ENCODE peak calls at places on chromosomes 11 and 22, in nine cellular contexts. One of them, this sample, is unnamed.

GRCh38 chr22:44146088-44146861 is 34.5 kb upstream of the PARVG start:
- DNase-seq in mucosa of descending colon: no peak
- DNase-seq in right lobe of liver: no peak
- DNase-seq in GM06990: no peak
- DNase-seq in HFFc6: no peak
- DNase-seq in IMR-90: no peak
- DNase-seq in fibroblast of lung: no peak
- DNase-seq in fibroblast of mammary gland: peak; percentile 2
- DNase-seq in lower lobe of right lung: no peak
- DNase-seq in this sample: no peak

GRCh38 chr22:37802310-37803194 is 5.2 kb upstream of the GCAT start:
- DNase-seq in IMR-90: peak; percentile 39
- DNase-seq in lower lobe of right lung: peak; percentile 75
- DNase-seq in fibroblast of lung: peak; percentile 64
- DNase-seq in HFFc6: no peak
- DNase-seq in fibroblast of mammary gland: no peak
- DNase-seq in GM06990: no peak
- DNase-seq in mucosa of descending colon: peak; percentile 79
- DNase-seq in right lobe of liver: no peak
- DNase-seq in this sample: peak; percentile 75

GRCh38 chr11:76395296-76395695 is 14.2 kb downstream of the GVQW3 start:
- DNase-seq in right lobe of liver: no peak
- DNase-seq in IMR-90: no peak
- DNase-seq in GM06990: no peak
- DNase-seq in fibroblast of mammary gland: no peak
- DNase-seq in fibroblast of lung: no peak
- DNase-seq in HFFc6: no peak
- DNase-seq in lower lobe of right lung: no peak
- DNase-seq in mucosa of descending colon: no peak
- DNase-seq in this sample: no peak

GRCh38 chr11:110897035-110897434 is 184.8 kb upstream of the ARHGAP20 start:
- DNase-seq in fibroblast of lung: peak; percentile 82
- DNase-seq in mucosa of descending colon: no peak
- DNase-seq in IMR-90: peak; percentile 80
- DNase-seq in HFFc6: peak; percentile 73
- DNase-seq in fibroblast of mammary gland: peak; percentile 92
- DNase-seq in right lobe of liver: no peak
- DNase-seq in GM06990: no peak
- DNase-seq in lower lobe of right lung: no peak
- DNase-seq in this sample: no peak

GRCh38 chr11:108775324-108775723 is 110.5 kb downstream of the DDX10 start:
- DNase-seq in GM06990: no peak
- DNase-seq in fibroblast of lung: no peak
- DNase-seq in fibroblast of mammary gland: no peak
- DNase-seq in HFFc6: no peak
- DNase-seq in right lobe of liver: no peak
- DNase-seq in IMR-90: no peak
- DNase-seq in lower lobe of right lung: no peak
- DNase-seq in mucosa of descending colon: no peak
- DNase-seq in this sample: no peak

GRCh38 chr22:41725510-41726110 is 26.3 kb downstream of the MEI1 start:
- DNase-seq in mucosa of descending colon: no peak
- DNase-seq in IMR-90: peak; percentile 12
- DNase-seq in GM06990: no peak
- DNase-seq in right lobe of liver: no peak
- DNase-seq in HFFc6: peak; percentile 28
- DNase-seq in fibroblast of lung: no peak
- DNase-seq in lower lobe of right lung: no peak
- DNase-seq in fibroblast of mammary gland: no peak
- DNase-seq in this sample: no peak

GRCh38 chr11:12272821-12273617 is 104.4 kb upstream of the PARVA start:
- DNase-seq in lower lobe of right lung: no peak
- DNase-seq in fibroblast of mammary gland: no peak
- DNase-seq in IMR-90: peak; percentile 61
- DNase-seq in mucosa of descending colon: no peak
- DNase-seq in GM06990: no peak
- DNase-seq in fibroblast of lung: no peak
- DNase-seq in HFFc6: peak; percentile 57
- DNase-seq in right lobe of liver: no peak
- DNase-seq in this sample: no peak

GRCh38 chr22:20435436-20436308 is 2.0 kb downstream of the SCARF2 start:
- DNase-seq in IMR-90: no peak
- DNase-seq in lower lobe of right lung: peak; percentile 30
- DNase-seq in GM06990: no peak
- DNase-seq in right lobe of liver: no peak
- DNase-seq in fibroblast of lung: no peak
- DNase-seq in HFFc6: no peak
- DNase-seq in fibroblast of mammary gland: no peak
- DNase-seq in mucosa of descending colon: no peak
- DNase-seq in this sample: peak; percentile 33

GRCh38 chr22:23218867-23219251 is 38.5 kb downstream of the BCR start:
- DNase-seq in mucosa of descending colon: peak; percentile 63
- DNase-seq in right lobe of liver: no peak
- DNase-seq in fibroblast of mammary gland: no peak
- DNase-seq in GM06990: peak; percentile 40
- DNase-seq in HFFc6: no peak
- DNase-seq in IMR-90: peak; percentile 62
- DNase-seq in fibroblast of lung: peak; percentile 77
- DNase-seq in lower lobe of right lung: peak; percentile 87
- DNase-seq in this sample: peak; percentile 49

GRCh38 chr11:120877746-120878365 is 146.0 kb upstream of the TBCEL start:
- DNase-seq in fibroblast of mammary gland: no peak
- DNase-seq in IMR-90: no peak
- DNase-seq in lower lobe of right lung: no peak
- DNase-seq in HFFc6: no peak
- DNase-seq in fibroblast of lung: no peak
- DNase-seq in mucosa of descending colon: no peak
- DNase-seq in GM06990: no peak
- DNase-seq in right lobe of liver: no peak
- DNase-seq in this sample: no peak

GRCh38 chr22:29257751-29258181 is 10.0 kb downstream of the RHBDD3 start:
- DNase-seq in GM06990: no peak
- DNase-seq in IMR-90: no peak
- DNase-seq in fibroblast of mammary gland: no peak
- DNase-seq in right lobe of liver: no peak
- DNase-seq in mucosa of descending colon: no peak
- DNase-seq in HFFc6: no peak
- DNase-seq in lower lobe of right lung: no peak
- DNase-seq in fibroblast of lung: no peak
- DNase-seq in this sample: no peak

GRCh38 chr22:29260031-29260560 is 7.7 kb downstream of the RHBDD3 start:
- DNase-seq in GM06990: no peak
- DNase-seq in IMR-90: no peak
- DNase-seq in mucosa of descending colon: no peak
- DNase-seq in lower lobe of right lung: no peak
- DNase-seq in fibroblast of lung: no peak
- DNase-seq in HFFc6: no peak
- DNase-seq in fibroblast of mammary gland: no peak
- DNase-seq in right lobe of liver: no peak
- DNase-seq in this sample: no peak

GRCh38 chr22:29260601-29261315 is 7.0 kb downstream of the RHBDD3 start:
- DNase-seq in IMR-90: no peak
- DNase-seq in fibroblast of mammary gland: no peak
- DNase-seq in HFFc6: no peak
- DNase-seq in GM06990: no peak
- DNase-seq in fibroblast of lung: no peak
- DNase-seq in mucosa of descending colon: no peak
- DNase-seq in lower lobe of right lung: no peak
- DNase-seq in right lobe of liver: no peak
- DNase-seq in this sample: no peak

GRCh38 chr22:29258407-29259252 is 9.2 kb downstream of the RHBDD3 start:
- DNase-seq in mucosa of descending colon: no peak
- DNase-seq in HFFc6: no peak
- DNase-seq in GM06990: no peak
- DNase-seq in fibroblast of lung: no peak
- DNase-seq in fibroblast of mammary gland: no peak
- DNase-seq in right lobe of liver: no peak
- DNase-seq in IMR-90: no peak
- DNase-seq in lower lobe of right lung: no peak
- DNase-seq in this sample: no peak

GRCh38 chr22:29259253-29259899 is 8.4 kb downstream of the RHBDD3 start:
- DNase-seq in lower lobe of right lung: no peak
- DNase-seq in mucosa of descending colon: no peak
- DNase-seq in GM06990: no peak
- DNase-seq in right lobe of liver: no peak
- DNase-seq in fibroblast of lung: no peak
- DNase-seq in fibroblast of mammary gland: no peak
- DNase-seq in IMR-90: no peak
- DNase-seq in HFFc6: no peak
- DNase-seq in this sample: no peak
- TF ChIP-seq CTCF in lower lobe of right lung: no peak
- TF ChIP-seq CTCF in mucosa of descending colon: no peak
- TF ChIP-seq CTCF in GM06990: no peak
- TF ChIP-seq CTCF in right lobe of liver: no peak
- TF ChIP-seq CTCF in fibroblast of lung: no peak
- TF ChIP-seq CTCF in fibroblast of mammary gland: peak; percentile 3
- TF ChIP-seq CTCF in IMR-90: no peak
- TF ChIP-seq CTCF in HFFc6: peak; percentile 28
- TF ChIP-seq CTCF in this sample: no peak

GRCh38 chr11:101003468-101003867 is 126.1 kb downstream of the PGR start:
- DNase-seq in fibroblast of lung: no peak
- DNase-seq in right lobe of liver: no peak
- DNase-seq in lower lobe of right lung: no peak
- DNase-seq in fibroblast of mammary gland: no peak
- DNase-seq in IMR-90: no peak
- DNase-seq in HFFc6: no peak
- DNase-seq in GM06990: peak; percentile 4
- DNase-seq in mucosa of descending colon: no peak
- DNase-seq in this sample: no peak
- TF ChIP-seq CTCF in fibroblast of lung: no peak
- TF ChIP-seq CTCF in right lobe of liver: no peak
- TF ChIP-seq CTCF in lower lobe of right lung: no peak
- TF ChIP-seq CTCF in fibroblast of mammary gland: peak; percentile 8
- TF ChIP-seq CTCF in IMR-90: no peak
- TF ChIP-seq CTCF in HFFc6: peak; percentile 31
- TF ChIP-seq CTCF in GM06990: peak; percentile 30
- TF ChIP-seq CTCF in mucosa of descending colon: no peak
- TF ChIP-seq CTCF in this sample: no peak

DNA sequence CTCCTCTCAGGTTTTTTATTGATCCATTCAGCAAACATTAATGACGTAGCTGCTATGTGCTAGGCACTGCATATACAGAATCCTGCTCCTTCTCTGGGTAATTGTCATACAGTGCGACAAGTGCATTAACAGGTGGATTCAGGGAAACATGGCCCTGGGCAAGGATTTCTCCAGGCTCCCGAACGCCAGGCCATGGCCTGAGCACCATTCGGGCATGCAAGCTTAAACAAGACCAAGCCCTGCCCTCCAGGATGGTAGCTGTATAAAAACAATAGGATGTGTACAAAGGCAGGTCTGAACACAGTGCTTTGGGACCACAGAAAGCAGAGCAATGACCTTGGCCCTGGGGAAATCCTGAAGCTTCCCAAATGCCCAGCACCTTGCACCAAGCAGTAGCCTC is 9.1 kb upstream of the SYT7 start:
- DNase-seq in GM06990: no peak
- DNase-seq in IMR-90: no peak
- DNase-seq in fibroblast of lung: no peak
- DNase-seq in right lobe of liver: no peak
- DNase-seq in fibroblast of mammary gland: no peak
- DNase-seq in HFFc6: no peak
- DNase-seq in mucosa of descending colon: no peak
- DNase-seq in lower lobe of right lung: no peak
- DNase-seq in this sample: no peak
- TF ChIP-seq CTCF in GM06990: no peak
- TF ChIP-seq CTCF in IMR-90: no peak
- TF ChIP-seq CTCF in fibroblast of lung: no peak
- TF ChIP-seq CTCF in right lobe of liver: no peak
- TF ChIP-seq CTCF in fibroblast of mammary gland: no peak
- TF ChIP-seq CTCF in HFFc6: no peak
- TF ChIP-seq CTCF in mucosa of descending colon: no peak
- TF ChIP-seq CTCF in lower lobe of right lung: no peak
- TF ChIP-seq CTCF in this sample: no peak

GRCh38 chr22:50244420-50245213 is at the start of gene TUBGCP6:
- DNase-seq in fibroblast of lung: peak; percentile 91
- DNase-seq in mucosa of descending colon: peak; percentile 98
- DNase-seq in IMR-90: peak; percentile 91
- DNase-seq in HFFc6: peak; percentile 86
- DNase-seq in lower lobe of right lung: peak; percentile 98
- DNase-seq in right lobe of liver: peak; percentile 96
- DNase-seq in GM06990: peak; percentile 92
- DNase-seq in fibroblast of mammary gland: peak; percentile 89
- DNase-seq in this sample: peak; percentile 97

GRCh38 chr22:50245214-50246072 is 620 bp upstream of the TUBGCP6 start:
- DNase-seq in fibroblast of mammary gland: no peak
- DNase-seq in fibroblast of lung: no peak
- DNase-seq in lower lobe of right lung: no peak
- DNase-seq in IMR-90: no peak
- DNase-seq in mucosa of descending colon: no peak
- DNase-seq in GM06990: no peak
- DNase-seq in HFFc6: no peak
- DNase-seq in right lobe of liver: no peak
- DNase-seq in this sample: no peak

GRCh38 chr22:50248192-50249084 is 2.6 kb downstream of the HDAC10 start:
- DNase-seq in lower lobe of right lung: no peak
- DNase-seq in IMR-90: no peak
- DNase-seq in right lobe of liver: no peak
- DNase-seq in GM06990: no peak
- DNase-seq in fibroblast of mammary gland: no peak
- DNase-seq in fibroblast of lung: no peak
- DNase-seq in mucosa of descending colon: no peak
- DNase-seq in HFFc6: no peak
- DNase-seq in this sample: no peak

GRCh38 chr22:50247748-50248147 is 2.9 kb upstream of the TUBGCP6 start:
- DNase-seq in fibroblast of mammary gland: peak; percentile 60
- DNase-seq in GM06990: peak; percentile 71
- DNase-seq in fibroblast of lung: peak; percentile 45
- DNase-seq in HFFc6: peak; percentile 60
- DNase-seq in lower lobe of right lung: no peak
- DNase-seq in right lobe of liver: no peak
- DNase-seq in mucosa of descending colon: peak; percentile 80
- DNase-seq in IMR-90: peak; percentile 61
- DNase-seq in this sample: peak; percentile 83

GRCh38 chr22:50246242-50247175 is 1.7 kb upstream of the TUBGCP6 start:
- DNase-seq in fibroblast of lung: no peak
- DNase-seq in IMR-90: no peak
- DNase-seq in HFFc6: no peak
- DNase-seq in fibroblast of mammary gland: no peak
- DNase-seq in mucosa of descending colon: no peak
- DNase-seq in right lobe of liver: no peak
- DNase-seq in lower lobe of right lung: no peak
- DNase-seq in GM06990: no peak
- DNase-seq in this sample: no peak
- TF ChIP-seq CTCF in fibroblast of lung: no peak
- TF ChIP-seq CTCF in IMR-90: no peak
- TF ChIP-seq CTCF in HFFc6: peak; percentile 50
- TF ChIP-seq CTCF in fibroblast of mammary gland: no peak
- TF ChIP-seq CTCF in mucosa of descending colon: no peak
- TF ChIP-seq CTCF in right lobe of liver: no peak
- TF ChIP-seq CTCF in lower lobe of right lung: no peak
- TF ChIP-seq CTCF in GM06990: no peak
- TF ChIP-seq CTCF in this sample: no peak

DNA sequence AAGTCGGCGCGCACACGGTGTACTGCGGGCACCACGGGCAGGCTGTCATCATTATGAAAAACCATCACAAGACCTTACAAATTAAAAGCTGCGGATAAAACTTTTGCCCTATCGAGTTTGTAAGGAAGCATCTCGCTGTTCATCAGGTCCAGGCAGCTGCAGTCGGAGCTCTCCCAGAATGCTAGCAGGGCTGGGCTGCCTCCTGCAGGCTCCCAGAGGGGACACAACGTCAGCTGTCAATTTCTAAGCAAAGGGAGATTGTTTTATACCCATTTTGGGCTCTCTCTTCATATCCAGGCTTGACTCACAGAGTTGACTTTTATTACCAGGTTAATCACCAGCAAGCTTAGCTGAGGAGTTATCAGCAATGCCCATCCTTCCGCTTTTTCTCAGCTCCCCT is 375.1 kb downstream of the OPCML start:
- DNase-seq in GM06990: no peak
- DNase-seq in lower lobe of right lung: no peak
- DNase-seq in fibroblast of mammary gland: no peak
- DNase-seq in HFFc6: no peak
- DNase-seq in fibroblast of lung: no peak
- DNase-seq in IMR-90: no peak
- DNase-seq in right lobe of liver: no peak
- DNase-seq in mucosa of descending colon: no peak
- DNase-seq in this sample: no peak
- TF ChIP-seq CTCF in GM06990: no peak
- TF ChIP-seq CTCF in lower lobe of right lung: no peak
- TF ChIP-seq CTCF in fibroblast of mammary gland: no peak
- TF ChIP-seq CTCF in HFFc6: no peak
- TF ChIP-seq CTCF in fibroblast of lung: no peak
- TF ChIP-seq CTCF in IMR-90: no peak
- TF ChIP-seq CTCF in right lobe of liver: no peak
- TF ChIP-seq CTCF in mucosa of descending colon: no peak
- TF ChIP-seq CTCF in this sample: no peak